ENCODE peak calls at places on chromosomes 7 and 10, in nine cellular contexts. A, Z, E, F, U, O, D, V and L are unnamed samples.

GRCh38 chr7:67309764-67310548 is 313.3 kb downstream of the TYW1 start:
- DNase-seq in O (no peak), D (no peak), E (no peak), F (no peak), V (no peak), U (no peak), A (no peak), Z (no peak), L (no peak)

GRCh38 chr7:68425377-68425776 is 1172.9 kb upstream of the AUTS2 start:
- DNase-seq in F (no peak), U (no peak), D (no peak), O (no peak), A (no peak), V (no peak), E (no peak), Z (no peak), L (no peak)

GRCh38 chr10:26197248-26197647 is 19.3 kb upstream of the GAD2 start:
- DNase-seq in A (no peak), O (no peak), E (no peak), F (no peak), D (no peak), Z (no peak), U (no peak), V (no peak), L (no peak)

GRCh38 chr7:90690159-90690858 is 94.2 kb downstream of the CDK14 start:
- DNase-seq in E (no peak), V (no peak), U (no peak), O (no peak), A (no peak), F (no peak), D (no peak), Z (no peak), L (no peak)

GRCh38 chr7:120867932-120868331 is 10.0 kb upstream of the TSPAN12 start:
- DNase-seq in D (no peak), O (no peak), F (no peak), A (no peak), Z (no peak), U (no peak), E (no peak), V (no peak), L (no peak)

GRCh38 chr7:1812693-1813393 is 142.8 kb downstream of the ELFN1 start:
- DNase-seq in U (no peak), D (no peak), E (no peak), O (no peak), Z (no peak), V (peak), A (no peak), F (peak), L (peak)

GRCh38 chr10:131655101-131655849 is 245.5 kb upstream of the PPP2R2D start:
- DNase-seq in Z (no peak), U (no peak), D (peak), V (peak), A (no peak), E (peak), O (no peak), F (no peak), L (peak)

GRCh38 chr7:44438851-44439250 is 51.6 kb downstream of the NUDCD3 start:
- DNase-seq in D (no peak), V (no peak), E (no peak), O (no peak), F (no peak), A (no peak), Z (no peak), U (no peak), L (no peak)

GRCh38 chr7:26646666-26647065 is 217.7 kb downstream of the SKAP2 start:
- DNase-seq in E (no peak), U (no peak), O (no peak), F (no peak), D (no peak), Z (no peak), V (no peak), A (no peak), L (no peak)

GRCh38 chr7:43535810-43536585 is 46.9 kb upstream of the STK17A start:
- DNase-seq in F (no peak), A (no peak), E (no peak), U (no peak), D (no peak), Z (no peak), V (no peak), O (no peak), L (no peak)

GRCh38 chr10:49379596-49380410 is 16.1 kb downstream of the DRGX start:
- DNase-seq in F (no peak), A (peak), U (peak), V (no peak), D (no peak), E (no peak), O (no peak), Z (no peak), L (no peak)

GRCh38 chr10:102401735-102402511 is 6.4 kb downstream of the NFKB2 start:
- DNase-seq in Z (no peak), E (no peak), U (no peak), V (no peak), A (no peak), F (peak), D (peak), O (no peak), L (no peak)

GRCh38 chr7:33893377-33893776 is 12.0 kb upstream of the BMPER start:
- DNase-seq in O (peak), E (no peak), A (no peak), Z (no peak), D (no peak), F (no peak), V (no peak), U (no peak), L (no peak)

GRCh38 chr10:114256822-114257221 is 17.8 kb downstream of the VWA2 start:
- DNase-seq in Z (no peak), A (no peak), V (no peak), F (no peak), D (no peak), U (no peak), E (no peak), O (no peak), L (no peak)

GRCh38 chr7:78141533-78142281 is 343.1 kb downstream of the PHTF2 start:
- DNase-seq in V (no peak), E (no peak), O (no peak), F (no peak), A (no peak), D (no peak), U (no peak), Z (no peak), L (no peak)

DNA sequence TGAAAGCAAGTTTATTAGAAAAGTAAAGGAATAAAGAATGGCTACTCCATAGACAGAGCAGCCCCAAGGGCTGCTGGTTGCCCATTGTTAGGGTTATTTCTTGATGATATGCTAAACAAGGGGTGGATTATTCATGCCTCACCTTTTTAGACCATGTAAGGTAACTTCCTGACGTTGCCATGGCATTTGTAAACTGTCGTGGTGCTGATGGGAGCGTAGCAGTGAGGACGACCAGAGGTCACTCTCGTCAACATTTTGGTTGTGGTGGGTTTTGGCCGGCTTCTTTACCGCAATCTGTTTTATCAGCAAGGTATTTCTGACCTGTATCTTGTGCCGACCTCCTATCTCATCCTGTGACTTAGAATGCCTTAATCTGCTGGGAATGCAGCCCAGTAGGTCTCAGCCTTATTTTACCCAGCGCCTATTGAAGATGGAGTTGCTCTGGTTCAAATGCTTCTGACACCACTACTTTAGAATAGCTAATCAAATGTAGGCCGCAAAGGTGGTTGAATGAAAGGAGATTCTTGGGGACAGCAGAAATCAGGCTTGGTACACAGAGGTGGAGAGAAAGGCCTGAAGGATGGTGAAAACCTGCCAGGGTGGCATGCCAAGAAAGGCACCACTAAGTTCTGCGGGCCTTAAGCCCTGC is 17.9 kb upstream of the SMO start:
- DNase-seq in Z (no peak), O (no peak), D (no peak), E (no peak), U (no peak), A (no peak), V (no peak), F (no peak), L (no peak)
- H3K4me3 ChIP-seq in Z (no peak), O (no peak), D (no peak), E (no peak), U (no peak), A (no peak), V (no peak), F (no peak), L (no peak)

GRCh38 chr10:6770846-6771245 is 190.8 kb upstream of the PRKCQ start:
- DNase-seq in Z (no peak), D (no peak), U (no peak), F (no peak), A (no peak), O (no peak), V (no peak), E (no peak), L (no peak)

GRCh38 chr10:6766480-6766879 is 186.4 kb upstream of the PRKCQ start:
- DNase-seq in U (no peak), F (no peak), V (no peak), Z (no peak), D (no peak), E (no peak), O (no peak), A (no peak), L (no peak)

GRCh38 chr10:6771361-6771760 is 191.3 kb upstream of the PRKCQ start:
- DNase-seq in U (no peak), V (no peak), D (no peak), Z (no peak), O (no peak), A (no peak), E (no peak), F (no peak), L (no peak)

GRCh38 chr10:6766061-6766460 is 186.0 kb upstream of the PRKCQ start:
- DNase-seq in A (no peak), V (no peak), F (peak), Z (no peak), O (no peak), E (no peak), U (no peak), D (no peak), L (no peak)

DNA sequence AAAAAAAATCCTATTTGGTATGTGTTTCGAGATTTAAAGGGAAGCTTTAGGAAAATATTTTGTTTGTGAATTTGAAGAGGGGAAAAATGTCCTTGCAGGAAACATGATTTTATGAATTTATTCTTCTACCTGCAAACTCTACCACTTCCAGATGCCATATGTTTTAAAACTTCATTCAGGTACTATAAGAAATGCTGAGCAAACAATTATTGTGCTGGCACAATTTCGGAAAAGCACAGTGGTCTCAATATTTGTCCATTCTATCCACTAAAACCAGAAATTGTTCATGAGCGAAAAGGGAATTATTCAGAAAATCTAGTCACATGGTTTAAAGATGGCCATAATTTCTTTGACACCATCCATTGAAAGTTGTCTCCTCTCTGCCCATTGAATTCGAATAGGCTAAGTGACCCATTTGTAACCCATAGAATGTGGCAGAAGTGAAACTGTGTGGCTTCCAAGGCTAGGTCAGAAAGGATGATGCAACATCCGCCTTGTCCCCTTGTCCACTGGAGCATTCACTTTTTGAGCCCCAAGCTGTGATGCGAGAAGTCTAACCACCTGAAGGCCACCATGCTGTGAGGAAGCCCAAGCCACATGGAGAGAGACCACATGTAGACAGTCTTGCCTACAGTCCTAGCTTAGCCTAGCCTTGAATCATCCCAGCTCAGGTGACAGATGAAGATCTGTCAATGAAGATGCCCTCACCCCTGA is 189.8 kb upstream of the PRKCQ start:
- DNase-seq in V (no peak), U (no peak), E (no peak), F (no peak), Z (no peak), A (no peak), O (no peak), D (no peak), L (no peak)
- TF ChIP-seq POLR2A in V (no peak), U (no peak), E (no peak), F (no peak), Z (no peak), A (no peak), O (no peak), D (no peak), L (no peak)

GRCh38 chr7:156819733-156820295 is 73.2 kb downstream of the LMBR1 start:
- DNase-seq in V (no peak), D (no peak), E (no peak), U (no peak), Z (no peak), O (no peak), A (no peak), F (no peak), L (no peak)
- TF ChIP-seq POLR2AphosphoS5 in V (no peak), D (no peak), E (no peak), U (no peak), Z (no peak), O (no peak), A (no peak), F (no peak), L (no peak)

GRCh38 chr10:123392182-123392930 is 238.2 kb downstream of the BUB3 start:
- DNase-seq in V (no peak), A (no peak), Z (no peak), F (no peak), U (no peak), D (no peak), E (no peak), O (no peak), L (no peak)
- H3K4me3 ChIP-seq in V (no peak), A (no peak), Z (no peak), F (no peak), U (no peak), D (no peak), E (no peak), O (no peak), L (no peak)

GRCh38 chr7:156949541-156950380 is at the start of gene NOM1:
- DNase-seq in A (peak), O (peak), E (peak), U (peak), D (peak), Z (peak), V (peak), F (peak), L (peak)
- TF ChIP-seq POLR2A in A (peak), O (no peak), E (no peak), U (peak), D (peak), Z (no peak), V (no peak), F (no peak), L (peak)

GRCh38 chr7:70092314-70093303 is 494.3 kb downstream of the AUTS2 start:
- DNase-seq in O (no peak), D (no peak), A (no peak), Z (no peak), V (no peak), U (no peak), F (no peak), E (no peak), L (no peak)
- TF ChIP-seq POLR2AphosphoS5 in O (no peak), D (no peak), A (no peak), Z (no peak), V (no peak), U (no peak), F (no peak), E (no peak), L (no peak)

GRCh38 chr7:130958846-130959245 is 224.8 kb upstream of the KLF14 start:
- DNase-seq in U (no peak), F (no peak), V (no peak), D (no peak), O (no peak), A (no peak), E (no peak), Z (no peak), L (no peak)
- H3K4me3 ChIP-seq in U (no peak), F (no peak), V (no peak), D (no peak), O (no peak), A (no peak), E (no peak), Z (no peak), L (no peak)

DNA sequence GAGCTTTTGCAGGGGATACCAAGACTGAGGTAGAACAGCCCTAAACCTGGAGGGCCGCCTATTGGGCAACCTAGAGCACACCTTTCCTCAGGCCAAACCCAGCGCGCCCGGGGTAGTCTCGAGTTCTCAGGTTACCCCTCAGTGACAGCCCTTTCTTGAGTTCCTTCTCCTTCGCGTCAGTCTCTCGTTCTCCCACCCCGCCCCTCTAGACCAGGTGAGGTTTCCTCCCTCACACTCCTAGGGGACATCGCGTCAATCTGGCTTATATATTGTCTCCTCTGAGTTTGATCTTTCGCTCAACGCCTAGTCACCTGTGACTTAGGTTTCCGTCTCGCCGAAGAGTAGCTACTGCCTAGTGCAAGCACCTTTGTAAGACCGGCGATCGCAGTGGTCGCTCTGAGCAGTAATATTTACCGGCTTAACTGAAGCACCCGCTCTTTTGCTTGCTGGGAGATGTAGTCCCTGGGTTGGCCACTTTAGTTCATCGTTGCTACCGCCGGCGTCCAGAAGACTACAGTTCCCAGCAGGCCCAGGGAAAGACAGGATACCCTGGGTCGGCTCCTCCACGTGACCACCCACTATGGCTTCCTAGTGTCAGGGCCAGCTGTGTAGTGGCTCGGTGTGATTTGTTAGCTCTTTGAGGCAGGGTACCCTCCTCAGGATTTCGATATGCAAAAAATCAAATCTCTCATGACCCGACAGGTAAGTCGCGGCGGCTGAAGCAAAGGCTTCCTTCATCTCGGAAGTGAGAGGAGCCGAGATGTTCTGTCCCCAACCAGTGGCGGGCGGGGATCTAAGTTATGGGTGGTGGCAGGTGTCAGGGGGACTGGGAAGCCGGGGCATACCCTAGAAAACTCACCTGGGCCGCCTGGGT is at the start of gene VPS50:
- DNase-seq in D (peak), Z (peak), V (peak), E (peak), F (peak), A (peak), U (peak), O (peak), L (peak)
- TF ChIP-seq POLR2A in D (no peak), Z (peak), V (no peak), E (no peak), F (no peak), A (peak), U (peak), O (peak), L (no peak)